ENCODE peak calls at places on chromosomes 16 and 17, in five cellular contexts. Y, S, F, W and J are unnamed samples.
A peak's percentile ranks its signal among the peaks of the same experiment; 100 is the strongest.

GRCh38 chr16:85563515-85564276 is 49.4 kb upstream of the GSE1 start:
- DNase-seq in S (no peak), F (no peak), Y (peak; percentile 71), W (peak; percentile 45), J (no peak)

GRCh38 chr16:55324491-55325447 is 766 bp downstream of the IRX6 start:
- DNase-seq in F (no peak), W (no peak), S (no peak), Y (peak; percentile 65), J (no peak)

GRCh38 chr17:38415250-38416194 is 12.7 kb upstream of the ARHGAP23 start:
- DNase-seq in Y (no peak), W (peak; percentile 82), F (peak; percentile 45), S (peak; percentile 99), J (peak; percentile 93)

GRCh38 chr17:32654351-32654750 is 167.6 kb downstream of the CDK5R1 start:
- DNase-seq in S (no peak), F (no peak), W (no peak), Y (no peak), J (no peak)

GRCh38 chr16:3135120-3135715 is 389 bp downstream of the ZNF213 start:
- DNase-seq in S (no peak), W (no peak), Y (no peak), F (no peak), J (no peak)

GRCh38 chr17:45248132-45248936 is 13.6 kb downstream of the SPATA32 start:
- DNase-seq in Y (no peak), F (no peak), W (no peak), S (peak; percentile 66), J (no peak)

GRCh38 chr17:65593870-65594584 is 32.6 kb upstream of the AXIN2 start:
- DNase-seq in Y (no peak), S (peak; percentile 25), F (no peak), W (no peak), J (no peak)

GRCh38 chr16:2817496-2818277 is 650 bp downstream of the PRSS21 start:
- DNase-seq in W (no peak), F (no peak), S (no peak), Y (no peak), J (no peak)

GRCh38 chr17:71727723-71728122 is 393.1 kb upstream of the SOX9 start:
- DNase-seq in Y (no peak), F (no peak), W (no peak), S (no peak), J (no peak)

GRCh38 chr17:2056221-2057129 is 1.6 kb downstream of the HIC1 start:
- DNase-seq in F (no peak), Y (no peak), S (no peak), W (no peak), J (no peak)